ENCODE peak calls at places on chromosome 14, in nine cellular contexts. B is activated effector memory CD4-positive, alpha-beta T cell treated with Interleukin-2 at 50 U/mL for 16 hours; D is psoas muscle; Z is NCI-H1105; S is hippocampal formation; U is effector CD4-positive, alpha-beta T cell; A is GM13977; F is RWPE1; R is fibroblast of gingiva. J is an unnamed sample.

GRCh38 chr14:61553730-61554641 is 141.3 kb upstream of the HIF1A start:
- DNase-seq in B (no peak), D (no peak), Z (no peak), S (no peak), U (no peak), A (no peak), F (peak), R (peak), J (no peak)

GRCh38 chr14:72128629-72129028 is 196.4 kb downstream of the RGS6 start:
- DNase-seq in B (no peak), D (no peak), Z (no peak), S (no peak), U (no peak), A (no peak), F (no peak), R (no peak), J (no peak)

GRCh38 chr14:58107947-58108552 is 44.0 kb downstream of the ARMH4 start:
- DNase-seq in B (no peak), D (no peak), Z (peak), S (peak), U (no peak), A (peak), F (peak), R (peak), J (no peak)

GRCh38 chr14:77565289-77566081 is 51.0 kb downstream of the SPTLC2 start:
- DNase-seq in B (no peak), D (no peak), Z (no peak), S (no peak), U (no peak), A (peak), F (no peak), R (peak), J (no peak)

GRCh38 chr14:74933925-74934435 is 10.9 kb upstream of the RPS6KL1 start:
- DNase-seq in B (no peak), D (no peak), Z (no peak), S (no peak), U (no peak), A (no peak), F (no peak), R (no peak), J (no peak)

GRCh38 chr14:69242311-69243224 is 17.4 kb upstream of the GALNT16 start:
- DNase-seq in B (peak), D (no peak), Z (peak), S (peak), U (peak), A (peak), F (peak), R (peak), J (peak)

GRCh38 chr14:32417956-32418552 is 89.0 kb downstream of the AKAP6 start:
- DNase-seq in B (no peak), D (no peak), Z (peak), S (no peak), U (no peak), A (no peak), F (peak), R (peak), J (peak)

GRCh38 chr14:83583201-83583600 is 1946.7 kb upstream of the FLRT2 start:
- DNase-seq in B (no peak), D (no peak), Z (no peak), S (no peak), U (no peak), A (no peak), F (no peak), R (no peak), J (no peak)

J was measured in breast epithelium.